ENCODE peak calls at places on chromosomes 6 and 20, in nine cellular contexts. Q is COR-L47; I is activated CD4-positive, alpha-beta T cell treated with anti-CD3 and anti-CD28 coated beads, Interleukin-2, amount 50 U/mL, for 1 hour; E is NCI-H1105 treated with DMSO at 0.1 percent for 48 hours; V is tibial artery; F is ELR; W is LHCN-M2; S is heart right ventricle; X is esophagus squamous epithelium. P is an unnamed sample.
A peak's percentile ranks its signal among the peaks of the same experiment; 100 is the strongest.

GRCh38 chr6:12482386-12482785 is 192.2 kb downstream of the EDN1 start:
- DNase-seq in E (no peak), F (peak; percentile 31), S (no peak), W (no peak), X (no peak), V (no peak), I (no peak), Q (no peak), P (no peak)

GRCh38 chr6:35465646-35466045 is 2.6 kb upstream of the RPL10A start:
- DNase-seq in Q (no peak), X (no peak), S (no peak), E (no peak), F (no peak), W (no peak), I (no peak), V (no peak), P (no peak)

GRCh38 chr20:23079926-23080325 is 6.2 kb downstream of the CD93 start:
- DNase-seq in X (no peak), E (no peak), S (no peak), F (no peak), Q (no peak), W (no peak), I (no peak), V (no peak), P (no peak)

GRCh38 chr6:41257369-41258195 is 28.9 kb downstream of the TREM1 start:
- DNase-seq in W (peak; percentile 49), E (peak; percentile 87), Q (peak; percentile 32), X (no peak), V (no peak), F (no peak), I (no peak), S (no peak), P (no peak)

GRCh38 chr6:30826961-30827342 is 57.4 kb upstream of the DDR1 start:
- DNase-seq in W (peak; percentile 71), E (no peak), F (peak; percentile 46), X (no peak), I (no peak), Q (no peak), V (no peak), S (no peak), P (no peak)

GRCh38 chr6:52286798-52287432 is 2.4 kb upstream of the MCM3 start:
- DNase-seq in X (no peak), I (peak; percentile 55), W (peak; percentile 79), E (peak; percentile 75), S (peak; percentile 56), V (peak; percentile 81), F (peak; percentile 87), Q (peak; percentile 60), P (peak; percentile 78)

GRCh38 chr6:34657037-34657306 is 39.6 kb downstream of the ILRUN start:
- DNase-seq in E (peak; percentile 81), I (no peak), S (no peak), F (no peak), Q (peak; percentile 29), X (no peak), W (no peak), V (no peak), P (no peak)

GRCh38 chr6:158647501-158647900 is 2.4 kb upstream of the SYTL3 start:
- DNase-seq in V (no peak), S (no peak), I (no peak), E (peak; percentile 64), W (no peak), Q (no peak), F (peak; percentile 18), X (no peak), P (no peak)

GRCh38 chr6:170388113-170388512 is 81.6 kb downstream of the FAM120B start:
- DNase-seq in X (no peak), V (no peak), E (no peak), S (no peak), W (peak; percentile 60), F (peak; percentile 44), I (no peak), Q (no peak), P (no peak)

GRCh38 chr6:45724511-45724910 is 291.1 kb downstream of the CLIC5 start:
- DNase-seq in E (peak; percentile 91), Q (no peak), F (peak; percentile 72), X (no peak), V (no peak), W (peak; percentile 83), S (peak; percentile 13), I (no peak), P (no peak)

GRCh38 chr6:164832410-164832809 is 477.0 kb downstream of the C6orf118 start:
- DNase-seq in X (no peak), F (no peak), E (no peak), S (no peak), W (no peak), I (no peak), V (no peak), Q (no peak), P (no peak)

GRCh38 chr20:2602046-2602735 is 50.2 kb upstream of the NOP56 start:
- DNase-seq in S (no peak), W (no peak), F (no peak), I (no peak), X (no peak), V (no peak), Q (no peak), E (peak; percentile 47), P (no peak)